ENCODE peak calls at places on chromosome 5, in seven cellular contexts. P is mammary epithelial cell, J is HFF-Myc, V is psoas muscle, K is epithelial cell of esophagus, L is fibroblast of pulmonary artery, X is GM12865. Y is an unnamed sample.

GRCh38 chr5:69093771-69094570 is at the start of gene SLC30A5:
- DNase-seq in L (peak), V (peak), J (peak), X (peak), P (peak), K (peak), Y (peak)

GRCh38 chr5:21711854-21712752 is 1141.0 kb downstream of the CDH12 start:
- DNase-seq in X (no peak), V (no peak), P (peak), K (peak), J (no peak), L (no peak), Y (no peak)

GRCh38 chr5:95731571-95732554 is 727 bp downstream of the RHOBTB3 start:
- DNase-seq in X (peak), J (no peak), V (peak), K (peak), L (peak), P (peak), Y (no peak)

GRCh38 chr5:133244242-133244641 is 192.4 kb downstream of the HSPA4 start:
- DNase-seq in J (no peak), K (peak), P (no peak), L (no peak), V (no peak), X (peak), Y (no peak)

GRCh38 chr5:133440467-133441115 is 171.8 kb downstream of the FSTL4 start:
- DNase-seq in L (no peak), P (peak), J (no peak), X (no peak), K (peak), V (no peak), Y (no peak)

GRCh38 chr5:150946351-150946905 is 41.6 kb upstream of the ZNF300 start:
- DNase-seq in J (peak), P (no peak), X (no peak), K (peak), L (peak), V (peak), Y (peak)

GRCh38 chr5:154753792-154754191 is 1.4 kb upstream of the LARP1 start:
- DNase-seq in L (peak), X (no peak), J (peak), P (no peak), K (peak), V (peak), Y (peak)

GRCh38 chr5:123515904-123516303 is 3.9 kb downstream of the CSNK1G3 start:
- DNase-seq in V (no peak), X (no peak), P (no peak), K (no peak), L (no peak), J (no peak), Y (no peak)

GRCh38 chr5:156444737-156445136 is 117.8 kb downstream of the SGCD start:
- DNase-seq in J (no peak), V (no peak), K (no peak), L (no peak), P (no peak), X (no peak), Y (no peak)

GRCh38 chr5:134550271-134551214 is 25.1 kb downstream of the JADE2 start:
- DNase-seq in K (no peak), L (no peak), J (no peak), X (peak), V (no peak), P (no peak), Y (no peak)

GRCh38 chr5:346229-346935 is 24.9 kb downstream of the AHRR start:
- DNase-seq in K (no peak), J (no peak), V (no peak), X (no peak), P (no peak), L (no peak), Y (no peak)

GRCh38 chr5:342501-343460 is 21.3 kb downstream of the AHRR start:
- DNase-seq in J (no peak), V (no peak), K (no peak), P (no peak), L (no peak), X (no peak), Y (no peak)

GRCh38 chr5:343461-344401 is 22.2 kb downstream of the AHRR start:
- DNase-seq in V (no peak), P (peak), K (peak), L (peak), X (peak), J (no peak), Y (no peak)

GRCh38 chr5:345404-346195 is 24.1 kb downstream of the AHRR start:
- DNase-seq in J (no peak), X (no peak), K (no peak), V (no peak), L (peak), P (no peak), Y (no peak)

DNA sequence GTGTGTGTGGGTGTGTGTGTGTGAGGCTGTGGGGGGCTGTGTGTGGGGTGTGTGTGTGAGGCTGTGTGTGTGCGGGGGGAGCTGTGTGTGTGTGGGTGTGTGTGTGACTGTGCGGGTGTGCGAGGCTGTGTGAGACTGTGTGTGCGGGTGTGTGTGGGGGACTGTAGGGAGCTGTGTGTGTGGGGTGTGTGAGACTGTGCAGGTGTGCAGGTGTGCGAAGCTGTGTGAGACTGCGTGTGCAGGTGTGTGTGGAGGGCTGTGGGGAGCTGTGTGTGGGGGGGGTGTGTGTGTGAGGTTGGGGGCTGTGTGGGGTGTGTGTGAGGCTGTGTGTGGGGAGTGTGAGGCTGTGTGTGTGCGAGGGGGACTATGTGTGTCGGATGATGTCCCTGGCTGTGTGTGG is 23.2 kb downstream of the AHRR start:
- DNase-seq in X (no peak), J (no peak), V (no peak), K (no peak), L (no peak), P (no peak), Y (no peak)
- TF ChIP-seq CTCF in X (no peak), J (no peak), V (no peak), K (no peak), L (no peak), P (no peak), Y (no peak)

GRCh38 chr5:16943846-16944675 is 8.0 kb upstream of the MYO10 start:
- DNase-seq in P (no peak), L (no peak), X (no peak), V (no peak), K (no peak), J (no peak), Y (no peak)
- H3K4me3 ChIP-seq in P (no peak), L (no peak), X (no peak), V (no peak), K (no peak), J (no peak), Y (no peak)

GRCh38 chr5:11384441-11385250 is 519.6 kb downstream of the CTNND2 start:
- DNase-seq in K (peak), L (no peak), X (no peak), P (peak), J (no peak), V (no peak), Y (no peak)
- TF ChIP-seq CTCF in K (no peak), L (no peak), X (no peak), P (no peak), J (no peak), V (no peak), Y (peak)

DNA sequence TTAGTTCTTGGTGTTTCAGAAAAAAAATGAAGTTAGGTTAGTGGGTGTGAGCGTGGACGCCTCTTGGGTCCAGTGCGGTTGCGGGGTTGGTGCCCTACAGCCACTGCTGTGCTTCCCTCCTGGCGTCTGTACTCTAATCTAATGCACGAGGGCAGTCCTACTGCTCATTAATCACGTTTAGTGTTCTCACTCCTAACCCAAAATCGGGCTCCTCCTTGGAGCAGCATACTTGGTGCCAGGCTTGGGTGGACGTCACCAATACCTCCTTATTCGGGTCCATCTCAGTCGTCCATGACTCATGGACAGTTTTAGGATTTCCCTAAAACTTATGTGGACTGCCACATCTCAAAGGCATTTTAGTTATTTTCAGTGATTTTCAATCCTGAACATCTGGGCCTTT is 41.6 kb downstream of the TRIO start:
- DNase-seq in L (peak), P (no peak), X (no peak), K (no peak), J (no peak), V (no peak), Y (no peak)
- H3K4me3 ChIP-seq in L (no peak), P (no peak), X (no peak), K (no peak), J (no peak), V (no peak), Y (no peak)